ENCODE peak calls at places on chromosomes 11 and 22, in seven cellular contexts. One of them, this sample, is unnamed.

GRCh38 chr22:38034278-38034882 is 22.8 kb upstream of the PICK1 start:
- DNase-seq in A673: peak
- DNase-seq in left ventricle myocardium inferior: peak
- DNase-seq in activated CD8-positive, alpha-beta memory T cell treated with anti-CD3 and anti-CD28 coated beads, Interleukin-2, amount 10 ng/mL, durations not matched to agents 7 days and 5 days: no peak
- DNase-seq in cerebellar cortex: peak
- DNase-seq in iPS DF 6.9: peak
- DNase-seq in kidney: peak
- DNase-seq in this sample: peak

GRCh38 chr11:35709386-35709785 is 46.8 kb downstream of the TRIM44 start:
- DNase-seq in cerebellar cortex: peak
- DNase-seq in kidney: no peak
- DNase-seq in left ventricle myocardium inferior: no peak
- DNase-seq in activated CD8-positive, alpha-beta memory T cell treated with anti-CD3 and anti-CD28 coated beads, Interleukin-2, amount 10 ng/mL, durations not matched to agents 7 days and 5 days: no peak
- DNase-seq in A673: no peak
- DNase-seq in iPS DF 6.9: no peak
- DNase-seq in this sample: no peak

GRCh38 chr11:90476442-90477007 is 253.7 kb upstream of the CHORDC1 start:
- DNase-seq in activated CD8-positive, alpha-beta memory T cell treated with anti-CD3 and anti-CD28 coated beads, Interleukin-2, amount 10 ng/mL, durations not matched to agents 7 days and 5 days: peak
- DNase-seq in iPS DF 6.9: no peak
- DNase-seq in cerebellar cortex: peak
- DNase-seq in A673: peak
- DNase-seq in left ventricle myocardium inferior: no peak
- DNase-seq in kidney: no peak
- DNase-seq in this sample: no peak

GRCh38 chr11:113613619-113614018 is 92.5 kb downstream of the TMPRSS5 start:
- DNase-seq in left ventricle myocardium inferior: no peak
- DNase-seq in kidney: no peak
- DNase-seq in activated CD8-positive, alpha-beta memory T cell treated with anti-CD3 and anti-CD28 coated beads, Interleukin-2, amount 10 ng/mL, durations not matched to agents 7 days and 5 days: no peak
- DNase-seq in A673: no peak
- DNase-seq in cerebellar cortex: no peak
- DNase-seq in iPS DF 6.9: no peak
- DNase-seq in this sample: no peak

GRCh38 chr11:47189100-47189834 is 3.0 kb upstream of the PACSIN3 start:
- DNase-seq in iPS DF 6.9: no peak
- DNase-seq in A673: peak
- DNase-seq in cerebellar cortex: peak
- DNase-seq in left ventricle myocardium inferior: no peak
- DNase-seq in activated CD8-positive, alpha-beta memory T cell treated with anti-CD3 and anti-CD28 coated beads, Interleukin-2, amount 10 ng/mL, durations not matched to agents 7 days and 5 days: no peak
- DNase-seq in kidney: no peak
- DNase-seq in this sample: peak

GRCh38 chr11:119777940-119778339 is 48.9 kb upstream of the NECTIN1 start:
- DNase-seq in left ventricle myocardium inferior: no peak
- DNase-seq in cerebellar cortex: no peak
- DNase-seq in activated CD8-positive, alpha-beta memory T cell treated with anti-CD3 and anti-CD28 coated beads, Interleukin-2, amount 10 ng/mL, durations not matched to agents 7 days and 5 days: no peak
- DNase-seq in kidney: peak
- DNase-seq in A673: no peak
- DNase-seq in iPS DF 6.9: no peak
- DNase-seq in this sample: no peak

GRCh38 chr11:111444040-111444439 is 65.0 kb upstream of the POU2AF1 start:
- DNase-seq in left ventricle myocardium inferior: no peak
- DNase-seq in A673: no peak
- DNase-seq in iPS DF 6.9: no peak
- DNase-seq in activated CD8-positive, alpha-beta memory T cell treated with anti-CD3 and anti-CD28 coated beads, Interleukin-2, amount 10 ng/mL, durations not matched to agents 7 days and 5 days: no peak
- DNase-seq in kidney: no peak
- DNase-seq in cerebellar cortex: no peak
- DNase-seq in this sample: no peak

GRCh38 chr22:17260950-17261349 is 41.7 kb upstream of the ADA2 start:
- DNase-seq in activated CD8-positive, alpha-beta memory T cell treated with anti-CD3 and anti-CD28 coated beads, Interleukin-2, amount 10 ng/mL, durations not matched to agents 7 days and 5 days: no peak
- DNase-seq in cerebellar cortex: no peak
- DNase-seq in kidney: no peak
- DNase-seq in left ventricle myocardium inferior: no peak
- DNase-seq in iPS DF 6.9: no peak
- DNase-seq in A673: no peak
- DNase-seq in this sample: no peak

GRCh38 chr22:30178180-30179126 is 68.1 kb downstream of the LIF start:
- DNase-seq in A673: peak
- DNase-seq in cerebellar cortex: peak
- DNase-seq in activated CD8-positive, alpha-beta memory T cell treated with anti-CD3 and anti-CD28 coated beads, Interleukin-2, amount 10 ng/mL, durations not matched to agents 7 days and 5 days: peak
- DNase-seq in iPS DF 6.9: no peak
- DNase-seq in left ventricle myocardium inferior: no peak
- DNase-seq in kidney: no peak
- DNase-seq in this sample: no peak

GRCh38 chr11:129999407-129999806 is 3.2 kb downstream of the PRDM10 start:
- DNase-seq in cerebellar cortex: no peak
- DNase-seq in left ventricle myocardium inferior: no peak
- DNase-seq in kidney: no peak
- DNase-seq in iPS DF 6.9: no peak
- DNase-seq in activated CD8-positive, alpha-beta memory T cell treated with anti-CD3 and anti-CD28 coated beads, Interleukin-2, amount 10 ng/mL, durations not matched to agents 7 days and 5 days: no peak
- DNase-seq in A673: no peak
- DNase-seq in this sample: no peak

GRCh38 chr11:77093056-77093891 is 9.4 kb upstream of the OMP start:
- DNase-seq in A673: no peak
- DNase-seq in activated CD8-positive, alpha-beta memory T cell treated with anti-CD3 and anti-CD28 coated beads, Interleukin-2, amount 10 ng/mL, durations not matched to agents 7 days and 5 days: no peak
- DNase-seq in kidney: peak
- DNase-seq in cerebellar cortex: no peak
- DNase-seq in left ventricle myocardium inferior: no peak
- DNase-seq in iPS DF 6.9: no peak
- DNase-seq in this sample: peak

GRCh38 chr11:125624756-125625213 is at the start of gene CHEK1:
- DNase-seq in iPS DF 6.9: no peak
- DNase-seq in A673: no peak
- DNase-seq in cerebellar cortex: no peak
- DNase-seq in kidney: no peak
- DNase-seq in activated CD8-positive, alpha-beta memory T cell treated with anti-CD3 and anti-CD28 coated beads, Interleukin-2, amount 10 ng/mL, durations not matched to agents 7 days and 5 days: no peak
- DNase-seq in left ventricle myocardium inferior: no peak
- DNase-seq in this sample: no peak

GRCh38 chr11:63920870-63921417 is 4.0 kb upstream of the RCOR2 start:
- DNase-seq in cerebellar cortex: peak
- DNase-seq in iPS DF 6.9: no peak
- DNase-seq in activated CD8-positive, alpha-beta memory T cell treated with anti-CD3 and anti-CD28 coated beads, Interleukin-2, amount 10 ng/mL, durations not matched to agents 7 days and 5 days: peak
- DNase-seq in kidney: no peak
- DNase-seq in left ventricle myocardium inferior: no peak
- DNase-seq in A673: no peak
- DNase-seq in this sample: peak

GRCh38 chr11:32334822-32335221 is 100.5 kb downstream of the WT1 start:
- DNase-seq in left ventricle myocardium inferior: no peak
- DNase-seq in kidney: no peak
- DNase-seq in iPS DF 6.9: no peak
- DNase-seq in A673: peak
- DNase-seq in activated CD8-positive, alpha-beta memory T cell treated with anti-CD3 and anti-CD28 coated beads, Interleukin-2, amount 10 ng/mL, durations not matched to agents 7 days and 5 days: no peak
- DNase-seq in cerebellar cortex: peak
- DNase-seq in this sample: no peak

GRCh38 chr11:74710291-74710938 is 20.8 kb downstream of the CHRDL2 start:
- DNase-seq in A673: peak
- DNase-seq in left ventricle myocardium inferior: peak
- DNase-seq in cerebellar cortex: no peak
- DNase-seq in activated CD8-positive, alpha-beta memory T cell treated with anti-CD3 and anti-CD28 coated beads, Interleukin-2, amount 10 ng/mL, durations not matched to agents 7 days and 5 days: no peak
- DNase-seq in kidney: no peak
- DNase-seq in iPS DF 6.9: no peak
- DNase-seq in this sample: no peak

GRCh38 chr11:124762077-124762623 is at the start of gene ESAM:
- DNase-seq in iPS DF 6.9: no peak
- DNase-seq in A673: no peak
- DNase-seq in kidney: peak
- DNase-seq in cerebellar cortex: no peak
- DNase-seq in activated CD8-positive, alpha-beta memory T cell treated with anti-CD3 and anti-CD28 coated beads, Interleukin-2, amount 10 ng/mL, durations not matched to agents 7 days and 5 days: peak
- DNase-seq in left ventricle myocardium inferior: peak
- DNase-seq in this sample: no peak

GRCh38 chr11:125995313-125995712 is 49.5 kb downstream of the VSIG10L2 start:
- DNase-seq in left ventricle myocardium inferior: no peak
- DNase-seq in activated CD8-positive, alpha-beta memory T cell treated with anti-CD3 and anti-CD28 coated beads, Interleukin-2, amount 10 ng/mL, durations not matched to agents 7 days and 5 days: peak
- DNase-seq in kidney: no peak
- DNase-seq in cerebellar cortex: peak
- DNase-seq in iPS DF 6.9: no peak
- DNase-seq in A673: peak
- DNase-seq in this sample: no peak

GRCh38 chr11:65102142-65103095 is 6.4 kb downstream of the VPS51 start:
- DNase-seq in kidney: no peak
- DNase-seq in activated CD8-positive, alpha-beta memory T cell treated with anti-CD3 and anti-CD28 coated beads, Interleukin-2, amount 10 ng/mL, durations not matched to agents 7 days and 5 days: no peak
- DNase-seq in cerebellar cortex: no peak
- DNase-seq in iPS DF 6.9: no peak
- DNase-seq in left ventricle myocardium inferior: no peak
- DNase-seq in A673: no peak
- DNase-seq in this sample: peak

GRCh38 chr11:35978173-35978572 is 34.3 kb downstream of the LDLRAD3 start:
- DNase-seq in kidney: no peak
- DNase-seq in activated CD8-positive, alpha-beta memory T cell treated with anti-CD3 and anti-CD28 coated beads, Interleukin-2, amount 10 ng/mL, durations not matched to agents 7 days and 5 days: no peak
- DNase-seq in cerebellar cortex: no peak
- DNase-seq in iPS DF 6.9: no peak
- DNase-seq in left ventricle myocardium inferior: no peak
- DNase-seq in A673: no peak
- DNase-seq in this sample: peak

GRCh38 chr22:41367039-41367679 is 14.6 kb upstream of the TEF start:
- DNase-seq in cerebellar cortex: peak
- DNase-seq in iPS DF 6.9: no peak
- DNase-seq in kidney: peak
- DNase-seq in left ventricle myocardium inferior: peak
- DNase-seq in A673: peak
- DNase-seq in activated CD8-positive, alpha-beta memory T cell treated with anti-CD3 and anti-CD28 coated beads, Interleukin-2, amount 10 ng/mL, durations not matched to agents 7 days and 5 days: no peak
- DNase-seq in this sample: peak

GRCh38 chr22:41092023-41092817 is at the start of gene EP300:
- DNase-seq in left ventricle myocardium inferior: peak
- DNase-seq in activated CD8-positive, alpha-beta memory T cell treated with anti-CD3 and anti-CD28 coated beads, Interleukin-2, amount 10 ng/mL, durations not matched to agents 7 days and 5 days: peak
- DNase-seq in iPS DF 6.9: peak
- DNase-seq in A673: peak
- DNase-seq in cerebellar cortex: peak
- DNase-seq in kidney: peak
- DNase-seq in this sample: peak

GRCh38 chr11:130666781-130667251 is 218.4 kb downstream of the ADAMTS15 start:
- DNase-seq in kidney: no peak
- DNase-seq in activated CD8-positive, alpha-beta memory T cell treated with anti-CD3 and anti-CD28 coated beads, Interleukin-2, amount 10 ng/mL, durations not matched to agents 7 days and 5 days: no peak
- DNase-seq in cerebellar cortex: no peak
- DNase-seq in A673: peak
- DNase-seq in left ventricle myocardium inferior: no peak
- DNase-seq in iPS DF 6.9: no peak
- DNase-seq in this sample: peak

GRCh38 chr22:37482244-37482643 is 3.9 kb downstream of the MFNG start:
- DNase-seq in left ventricle myocardium inferior: no peak
- DNase-seq in iPS DF 6.9: no peak
- DNase-seq in activated CD8-positive, alpha-beta memory T cell treated with anti-CD3 and anti-CD28 coated beads, Interleukin-2, amount 10 ng/mL, durations not matched to agents 7 days and 5 days: no peak
- DNase-seq in A673: no peak
- DNase-seq in kidney: no peak
- DNase-seq in cerebellar cortex: no peak
- DNase-seq in this sample: no peak

GRCh38 chr22:23054531-23055257 is 15.6 kb upstream of the GNAZ start:
- DNase-seq in cerebellar cortex: no peak
- DNase-seq in left ventricle myocardium inferior: no peak
- DNase-seq in activated CD8-positive, alpha-beta memory T cell treated with anti-CD3 and anti-CD28 coated beads, Interleukin-2, amount 10 ng/mL, durations not matched to agents 7 days and 5 days: peak
- DNase-seq in kidney: peak
- DNase-seq in iPS DF 6.9: no peak
- DNase-seq in A673: no peak
- DNase-seq in this sample: no peak

GRCh38 chr11:112161012-112161411 is 2.9 kb downstream of the IL18 start:
- DNase-seq in kidney: no peak
- DNase-seq in iPS DF 6.9: no peak
- DNase-seq in left ventricle myocardium inferior: no peak
- DNase-seq in cerebellar cortex: no peak
- DNase-seq in A673: no peak
- DNase-seq in activated CD8-positive, alpha-beta memory T cell treated with anti-CD3 and anti-CD28 coated beads, Interleukin-2, amount 10 ng/mL, durations not matched to agents 7 days and 5 days: no peak
- DNase-seq in this sample: no peak

GRCh38 chr11:118488480-118489109 is 38.7 kb upstream of the TTC36 start:
- DNase-seq in activated CD8-positive, alpha-beta memory T cell treated with anti-CD3 and anti-CD28 coated beads, Interleukin-2, amount 10 ng/mL, durations not matched to agents 7 days and 5 days: peak
- DNase-seq in A673: peak
- DNase-seq in cerebellar cortex: peak
- DNase-seq in iPS DF 6.9: peak
- DNase-seq in left ventricle myocardium inferior: peak
- DNase-seq in kidney: no peak
- DNase-seq in this sample: peak

This sample was measured in osteoblast.